ENCODE peak calls at places on chromosomes 1 and 21, in five cellular contexts. One of them, this sample, is unnamed.

GRCh38 chr1:192489748-192490147 is 85.8 kb upstream of the RGS1 start:
- DNase-seq in activated CD4-positive, CD25-positive, alpha-beta regulatory T cell: no peak
- DNase-seq in nephron progenitor cell: peak; percentile 23
- DNase-seq in heart left ventricle: no peak
- DNase-seq in heart right ventricle: peak; percentile 64
- DNase-seq in this sample: no peak

GRCh38 chr1:29548091-29548490 is 311.8 kb downstream of the PTPRU start:
- DNase-seq in activated CD4-positive, CD25-positive, alpha-beta regulatory T cell: no peak
- DNase-seq in nephron progenitor cell: no peak
- DNase-seq in heart left ventricle: no peak
- DNase-seq in heart right ventricle: no peak
- DNase-seq in this sample: no peak

GRCh38 chr1:36176151-36176949 is 20.4 kb downstream of the MAP7D1 start:
- DNase-seq in activated CD4-positive, CD25-positive, alpha-beta regulatory T cell: no peak
- DNase-seq in nephron progenitor cell: peak; percentile 66
- DNase-seq in heart left ventricle: no peak
- DNase-seq in heart right ventricle: no peak
- DNase-seq in this sample: no peak

GRCh38 chr1:51735746-51736254 is 118.9 kb downstream of the OSBPL9 start:
- DNase-seq in activated CD4-positive, CD25-positive, alpha-beta regulatory T cell: no peak
- DNase-seq in nephron progenitor cell: no peak
- DNase-seq in heart left ventricle: no peak
- DNase-seq in heart right ventricle: no peak
- DNase-seq in this sample: no peak

GRCh38 chr1:50424045-50424939 is 1.0 kb upstream of the DMRTA2 start:
- DNase-seq in activated CD4-positive, CD25-positive, alpha-beta regulatory T cell: no peak
- DNase-seq in nephron progenitor cell: no peak
- DNase-seq in heart left ventricle: no peak
- DNase-seq in heart right ventricle: no peak
- DNase-seq in this sample: no peak

GRCh38 chr1:54003249-54003646 is 14.7 kb downstream of the LDLRAD1 start:
- DNase-seq in activated CD4-positive, CD25-positive, alpha-beta regulatory T cell: no peak
- DNase-seq in nephron progenitor cell: no peak
- DNase-seq in heart left ventricle: no peak
- DNase-seq in heart right ventricle: no peak
- DNase-seq in this sample: no peak

GRCh38 chr1:9871707-9872425 is 38.2 kb downstream of the CTNNBIP1 start:
- DNase-seq in activated CD4-positive, CD25-positive, alpha-beta regulatory T cell: no peak
- DNase-seq in nephron progenitor cell: no peak
- DNase-seq in heart left ventricle: peak; percentile 60
- DNase-seq in heart right ventricle: no peak
- DNase-seq in this sample: no peak

GRCh38 chr1:193443886-193444285 is 257.5 kb upstream of the B3GALT2 start:
- DNase-seq in activated CD4-positive, CD25-positive, alpha-beta regulatory T cell: no peak
- DNase-seq in nephron progenitor cell: no peak
- DNase-seq in heart left ventricle: no peak
- DNase-seq in heart right ventricle: no peak
- DNase-seq in this sample: no peak

GRCh38 chr1:37306461-37306860 is 167.9 kb upstream of the ZC3H12A start:
- DNase-seq in activated CD4-positive, CD25-positive, alpha-beta regulatory T cell: no peak
- DNase-seq in nephron progenitor cell: no peak
- DNase-seq in heart left ventricle: no peak
- DNase-seq in heart right ventricle: no peak
- DNase-seq in this sample: no peak

GRCh38 chr1:231315887-231316286 is 21.8 kb downstream of the EXOC8 start:
- DNase-seq in activated CD4-positive, CD25-positive, alpha-beta regulatory T cell: peak; percentile 6
- DNase-seq in nephron progenitor cell: peak; percentile 36
- DNase-seq in heart left ventricle: no peak
- DNase-seq in heart right ventricle: peak; percentile 9
- DNase-seq in this sample: peak; percentile 33

GRCh38 chr1:14778882-14779594 is 180.6 kb downstream of the KAZN start:
- DNase-seq in activated CD4-positive, CD25-positive, alpha-beta regulatory T cell: no peak
- DNase-seq in nephron progenitor cell: peak; percentile 54
- DNase-seq in heart left ventricle: no peak
- DNase-seq in heart right ventricle: peak; percentile 6
- DNase-seq in this sample: no peak

GRCh38 chr1:155083865-155084721 is 5.5 kb downstream of the EFNA3 start:
- DNase-seq in activated CD4-positive, CD25-positive, alpha-beta regulatory T cell: no peak
- DNase-seq in nephron progenitor cell: no peak
- DNase-seq in heart left ventricle: no peak
- DNase-seq in heart right ventricle: peak; percentile 54
- DNase-seq in this sample: no peak

GRCh38 chr1:168879906-168880734 is 151.1 kb upstream of the DPT start:
- DNase-seq in activated CD4-positive, CD25-positive, alpha-beta regulatory T cell: no peak
- DNase-seq in nephron progenitor cell: no peak
- DNase-seq in heart left ventricle: no peak
- DNase-seq in heart right ventricle: peak; percentile 27
- DNase-seq in this sample: peak; percentile 62

GRCh38 chr1:61247881-61248752 is 165.8 kb downstream of the NFIA start:
- DNase-seq in activated CD4-positive, CD25-positive, alpha-beta regulatory T cell: no peak
- DNase-seq in nephron progenitor cell: no peak
- DNase-seq in heart left ventricle: no peak
- DNase-seq in heart right ventricle: no peak
- DNase-seq in this sample: no peak

GRCh38 chr1:64092851-64093371 is 110.5 kb upstream of the UBE2U start:
- DNase-seq in activated CD4-positive, CD25-positive, alpha-beta regulatory T cell: no peak
- DNase-seq in nephron progenitor cell: no peak
- DNase-seq in heart left ventricle: no peak
- DNase-seq in heart right ventricle: no peak
- DNase-seq in this sample: no peak

GRCh38 chr1:226223157-226223785 is at the start of gene MIXL1:
- DNase-seq in activated CD4-positive, CD25-positive, alpha-beta regulatory T cell: no peak
- DNase-seq in nephron progenitor cell: peak; percentile 70
- DNase-seq in heart left ventricle: no peak
- DNase-seq in heart right ventricle: no peak
- DNase-seq in this sample: no peak

GRCh38 chr1:70778056-70778762 is 269.4 kb downstream of the PTGER3 start:
- DNase-seq in activated CD4-positive, CD25-positive, alpha-beta regulatory T cell: no peak
- DNase-seq in nephron progenitor cell: no peak
- DNase-seq in heart left ventricle: no peak
- DNase-seq in heart right ventricle: no peak
- DNase-seq in this sample: no peak

GRCh38 chr1:35845766-35846165 is 37.2 kb upstream of the AGO1 start:
- DNase-seq in activated CD4-positive, CD25-positive, alpha-beta regulatory T cell: no peak
- DNase-seq in nephron progenitor cell: no peak
- DNase-seq in heart left ventricle: no peak
- DNase-seq in heart right ventricle: peak; percentile 29
- DNase-seq in this sample: no peak

GRCh38 chr1:196144588-196144987 is 463.7 kb downstream of the KCNT2 start:
- DNase-seq in activated CD4-positive, CD25-positive, alpha-beta regulatory T cell: no peak
- DNase-seq in nephron progenitor cell: no peak
- DNase-seq in heart left ventricle: no peak
- DNase-seq in heart right ventricle: no peak
- DNase-seq in this sample: no peak

GRCh38 chr1:204996981-204997380 is 46.0 kb upstream of the CNTN2 start:
- DNase-seq in activated CD4-positive, CD25-positive, alpha-beta regulatory T cell: no peak
- DNase-seq in nephron progenitor cell: no peak
- DNase-seq in heart left ventricle: no peak
- DNase-seq in heart right ventricle: no peak
- DNase-seq in this sample: no peak

GRCh38 chr1:88318746-88319145 is 365.3 kb upstream of the PKN2 start:
- DNase-seq in activated CD4-positive, CD25-positive, alpha-beta regulatory T cell: no peak
- DNase-seq in nephron progenitor cell: no peak
- DNase-seq in heart left ventricle: no peak
- DNase-seq in heart right ventricle: no peak
- DNase-seq in this sample: no peak

GRCh38 chr1:228646717-228647522 is 88.4 kb upstream of the RHOU start:
- DNase-seq in activated CD4-positive, CD25-positive, alpha-beta regulatory T cell: no peak
- DNase-seq in nephron progenitor cell: peak; percentile 28
- DNase-seq in heart left ventricle: peak; percentile 61
- DNase-seq in heart right ventricle: no peak
- DNase-seq in this sample: no peak

GRCh38 chr1:156486421-156487344 is 13.9 kb downstream of the MEF2D start:
- DNase-seq in activated CD4-positive, CD25-positive, alpha-beta regulatory T cell: no peak
- DNase-seq in nephron progenitor cell: no peak
- DNase-seq in heart left ventricle: no peak
- DNase-seq in heart right ventricle: no peak
- DNase-seq in this sample: no peak

GRCh38 chr1:100188617-100189016 is 10.6 kb upstream of the LRRC39 start:
- DNase-seq in activated CD4-positive, CD25-positive, alpha-beta regulatory T cell: no peak
- DNase-seq in nephron progenitor cell: no peak
- DNase-seq in heart left ventricle: no peak
- DNase-seq in heart right ventricle: peak; percentile 40
- DNase-seq in this sample: no peak

GRCh38 chr1:83606416-83606955 is 392.4 kb downstream of the TTLL7 start:
- DNase-seq in activated CD4-positive, CD25-positive, alpha-beta regulatory T cell: no peak
- DNase-seq in nephron progenitor cell: no peak
- DNase-seq in heart left ventricle: no peak
- DNase-seq in heart right ventricle: no peak
- DNase-seq in this sample: no peak

GRCh38 chr1:192615055-192615454 is 20.9 kb upstream of the RGS13 start:
- DNase-seq in activated CD4-positive, CD25-positive, alpha-beta regulatory T cell: no peak
- DNase-seq in nephron progenitor cell: no peak
- DNase-seq in heart left ventricle: no peak
- DNase-seq in heart right ventricle: no peak
- DNase-seq in this sample: no peak

GRCh38 chr21:19402870-19403269 is 999.3 kb upstream of the TMPRSS15 start:
- DNase-seq in activated CD4-positive, CD25-positive, alpha-beta regulatory T cell: no peak
- DNase-seq in nephron progenitor cell: no peak
- DNase-seq in heart left ventricle: no peak
- DNase-seq in heart right ventricle: no peak
- DNase-seq in this sample: no peak

GRCh38 chr1:107390076-107390420 is 249.2 kb downstream of the NTNG1 start:
- DNase-seq in activated CD4-positive, CD25-positive, alpha-beta regulatory T cell: no peak
- DNase-seq in nephron progenitor cell: no peak
- DNase-seq in heart left ventricle: no peak
- DNase-seq in heart right ventricle: no peak
- DNase-seq in this sample: no peak

GRCh38 chr1:204076891-204077290 is 4.0 kb downstream of the SOX13 start:
- DNase-seq in activated CD4-positive, CD25-positive, alpha-beta regulatory T cell: no peak
- DNase-seq in nephron progenitor cell: no peak
- DNase-seq in heart left ventricle: no peak
- DNase-seq in heart right ventricle: no peak
- DNase-seq in this sample: no peak

GRCh38 chr1:18955116-18955441 is 1.4 kb downstream of the IFFO2 start:
- DNase-seq in activated CD4-positive, CD25-positive, alpha-beta regulatory T cell: no peak
- DNase-seq in nephron progenitor cell: no peak
- DNase-seq in heart left ventricle: no peak
- DNase-seq in heart right ventricle: no peak
- DNase-seq in this sample: no peak

GRCh38 chr1:145708063-145708462 is 895 bp upstream of the PDZK1 start:
- DNase-seq in activated CD4-positive, CD25-positive, alpha-beta regulatory T cell: no peak
- DNase-seq in nephron progenitor cell: no peak
- DNase-seq in heart left ventricle: no peak
- DNase-seq in heart right ventricle: no peak
- DNase-seq in this sample: no peak

GRCh38 chr1:95223110-95223509 is 10.9 kb upstream of the RWDD3 start:
- DNase-seq in activated CD4-positive, CD25-positive, alpha-beta regulatory T cell: no peak
- DNase-seq in nephron progenitor cell: no peak
- DNase-seq in heart left ventricle: no peak
- DNase-seq in heart right ventricle: no peak
- DNase-seq in this sample: no peak

GRCh38 chr1:6043561-6043960 is 2.1 kb upstream of the KCNAB2 start:
- DNase-seq in activated CD4-positive, CD25-positive, alpha-beta regulatory T cell: no peak
- DNase-seq in nephron progenitor cell: no peak
- DNase-seq in heart left ventricle: no peak
- DNase-seq in heart right ventricle: no peak
- DNase-seq in this sample: no peak

GRCh38 chr21:44414291-44415072 is 40.8 kb upstream of the LRRC3 start:
- DNase-seq in activated CD4-positive, CD25-positive, alpha-beta regulatory T cell: no peak
- DNase-seq in nephron progenitor cell: no peak
- DNase-seq in heart left ventricle: peak; percentile 47
- DNase-seq in heart right ventricle: no peak
- DNase-seq in this sample: no peak

This sample was measured in psoas muscle.